ENCODE peak calls at places on chromosomes 12 and 14, in five cellular contexts. I, X, H, W and D are unnamed samples.

GRCh38 chr12:75738486-75738885 is 227.1 kb upstream of the KRR1 start:
- DNase-seq in I (no peak), X (peak), H (no peak), W (no peak), D (no peak)

GRCh38 chr12:53065975-53066593 is 13.1 kb downstream of the SPRYD3 start:
- DNase-seq in I (peak), X (peak), H (peak), W (no peak), D (peak)

GRCh38 chr14:101457177-101457935 is 103.9 kb upstream of the DIO3 start:
- DNase-seq in I (no peak), X (no peak), H (no peak), W (no peak), D (no peak)

GRCh38 chr12:114913871-114914801 is 230.2 kb upstream of the TBX3 start:
- DNase-seq in I (no peak), X (no peak), H (no peak), W (no peak), D (no peak)

GRCh38 chr14:49212721-49213120 is 373.5 kb downstream of the RPS29 start:
- DNase-seq in I (no peak), X (no peak), H (no peak), W (no peak), D (no peak)

GRCh38 chr14:50530794-50531193 is 1.6 kb downstream of the MAP4K5 start:
- DNase-seq in I (no peak), X (no peak), H (no peak), W (no peak), D (no peak)

GRCh38 chr12:28814246-28814645 is 334.8 kb upstream of the FAR2 start:
- DNase-seq in I (no peak), X (no peak), H (no peak), W (no peak), D (no peak)

GRCh38 chr12:98997-99396 is 32.4 kb downstream of the IQSEC3 start:
- DNase-seq in I (no peak), X (no peak), H (no peak), W (no peak), D (peak)

GRCh38 chr12:109130297-109130696 is 13.9 kb downstream of the ACACB start:
- DNase-seq in I (no peak), X (no peak), H (peak), W (no peak), D (no peak)